ENCODE peak calls at places on chromosomes 3 and 15, in five cellular contexts. One of them, this sample, is unnamed.

GRCh38 chr3:160883373-160883772 is 127.3 kb downstream of the PPM1L start:
- DNase-seq in CD8-positive, alpha-beta T cell: no peak
- DNase-seq in HL-60: no peak
- DNase-seq in left ventricle myocardium inferior: no peak
- DNase-seq in suprapubic skin: no peak
- DNase-seq in this sample: no peak

GRCh38 chr15:60869851-60870250 is 359.3 kb downstream of the RORA start:
- DNase-seq in CD8-positive, alpha-beta T cell: no peak
- DNase-seq in HL-60: no peak
- DNase-seq in left ventricle myocardium inferior: no peak
- DNase-seq in suprapubic skin: no peak
- DNase-seq in this sample: no peak

GRCh38 chr15:83612226-83612625 is 41.7 kb upstream of the ADAMTSL3 start:
- DNase-seq in CD8-positive, alpha-beta T cell: no peak
- DNase-seq in HL-60: no peak
- DNase-seq in left ventricle myocardium inferior: no peak
- DNase-seq in suprapubic skin: no peak
- DNase-seq in this sample: no peak

GRCh38 chr15:25777047-25777446 is 86.1 kb downstream of the ATP10A start:
- DNase-seq in CD8-positive, alpha-beta T cell: no peak
- DNase-seq in HL-60: no peak
- DNase-seq in left ventricle myocardium inferior: no peak
- DNase-seq in suprapubic skin: no peak
- DNase-seq in this sample: no peak

GRCh38 chr3:45972534-45973402 is 22.9 kb downstream of the FYCO1 start:
- DNase-seq in CD8-positive, alpha-beta T cell: no peak
- DNase-seq in HL-60: peak; percentile 95
- DNase-seq in left ventricle myocardium inferior: no peak
- DNase-seq in suprapubic skin: no peak
- DNase-seq in this sample: no peak

GRCh38 chr3:44019736-44020135 is 221.9 kb upstream of the TOPAZ1 start:
- DNase-seq in CD8-positive, alpha-beta T cell: no peak
- DNase-seq in HL-60: no peak
- DNase-seq in left ventricle myocardium inferior: no peak
- DNase-seq in suprapubic skin: no peak
- DNase-seq in this sample: no peak

GRCh38 chr3:190381356-190381940 is 6.5 kb upstream of the CLDN16 start:
- DNase-seq in CD8-positive, alpha-beta T cell: no peak
- DNase-seq in HL-60: no peak
- DNase-seq in left ventricle myocardium inferior: no peak
- DNase-seq in suprapubic skin: no peak
- DNase-seq in this sample: no peak

GRCh38 chr3:24096695-24097290 is 151.7 kb downstream of the NR1D2 start:
- DNase-seq in CD8-positive, alpha-beta T cell: no peak
- DNase-seq in HL-60: no peak
- DNase-seq in left ventricle myocardium inferior: no peak
- DNase-seq in suprapubic skin: no peak
- DNase-seq in this sample: no peak

GRCh38 chr3:142029052-142029642 is 120.2 kb downstream of the TFDP2 start:
- DNase-seq in CD8-positive, alpha-beta T cell: no peak
- DNase-seq in HL-60: peak; percentile 8
- DNase-seq in left ventricle myocardium inferior: no peak
- DNase-seq in suprapubic skin: no peak
- DNase-seq in this sample: no peak

GRCh38 chr3:72763751-72764440 is 84.3 kb downstream of the SHQ1 start:
- DNase-seq in CD8-positive, alpha-beta T cell: no peak
- DNase-seq in HL-60: no peak
- DNase-seq in left ventricle myocardium inferior: no peak
- DNase-seq in suprapubic skin: no peak
- DNase-seq in this sample: no peak

GRCh38 chr3:61926913-61927312 is 365.5 kb downstream of the PTPRG start:
- DNase-seq in CD8-positive, alpha-beta T cell: no peak
- DNase-seq in HL-60: no peak
- DNase-seq in left ventricle myocardium inferior: no peak
- DNase-seq in suprapubic skin: no peak
- DNase-seq in this sample: no peak

GRCh38 chr3:171320721-171321120 is 139.5 kb downstream of the TNIK start:
- DNase-seq in CD8-positive, alpha-beta T cell: no peak
- DNase-seq in HL-60: no peak
- DNase-seq in left ventricle myocardium inferior: no peak
- DNase-seq in suprapubic skin: no peak
- DNase-seq in this sample: no peak

GRCh38 chr3:178001670-178002101 is 534.5 kb upstream of the KCNMB2 start:
- DNase-seq in CD8-positive, alpha-beta T cell: no peak
- DNase-seq in HL-60: peak; percentile 73
- DNase-seq in left ventricle myocardium inferior: no peak
- DNase-seq in suprapubic skin: no peak
- DNase-seq in this sample: peak; percentile 27

GRCh38 chr15:25181290-25182097 is 226.7 kb downstream of the SNRPN start:
- DNase-seq in CD8-positive, alpha-beta T cell: no peak
- DNase-seq in HL-60: no peak
- DNase-seq in left ventricle myocardium inferior: peak; percentile 2
- DNase-seq in suprapubic skin: peak; percentile 35
- DNase-seq in this sample: no peak

GRCh38 chr3:52385157-52385556 is 59.7 kb downstream of the SEMA3G start:
- DNase-seq in CD8-positive, alpha-beta T cell: no peak
- DNase-seq in HL-60: peak; percentile 54
- DNase-seq in left ventricle myocardium inferior: no peak
- DNase-seq in suprapubic skin: no peak
- DNase-seq in this sample: peak; percentile 44

GRCh38 chr3:83971693-83972092 is 987.1 kb upstream of the CADM2 start:
- DNase-seq in CD8-positive, alpha-beta T cell: no peak
- DNase-seq in HL-60: no peak
- DNase-seq in left ventricle myocardium inferior: no peak
- DNase-seq in suprapubic skin: no peak
- DNase-seq in this sample: no peak

GRCh38 chr3:39812537-39812936 is 3.1 kb downstream of the MYRIP start:
- DNase-seq in CD8-positive, alpha-beta T cell: no peak
- DNase-seq in HL-60: no peak
- DNase-seq in left ventricle myocardium inferior: no peak
- DNase-seq in suprapubic skin: no peak
- DNase-seq in this sample: no peak

GRCh38 chr3:186953011-186953487 is 22.7 kb downstream of the ST6GAL1 start:
- DNase-seq in CD8-positive, alpha-beta T cell: no peak
- DNase-seq in HL-60: peak; percentile 65
- DNase-seq in left ventricle myocardium inferior: no peak
- DNase-seq in suprapubic skin: no peak
- DNase-seq in this sample: no peak

GRCh38 chr3:187798126-187798525 is 52.9 kb upstream of the BCL6 start:
- DNase-seq in CD8-positive, alpha-beta T cell: no peak
- DNase-seq in HL-60: peak; percentile 27
- DNase-seq in left ventricle myocardium inferior: no peak
- DNase-seq in suprapubic skin: no peak
- DNase-seq in this sample: no peak

GRCh38 chr15:90097475-90097874 is 4.8 kb downstream of the IDH2 start:
- DNase-seq in CD8-positive, alpha-beta T cell: peak; percentile 48
- DNase-seq in HL-60: no peak
- DNase-seq in left ventricle myocardium inferior: no peak
- DNase-seq in suprapubic skin: no peak
- DNase-seq in this sample: peak; percentile 95

GRCh38 chr3:155753038-155753647 is 8.3 kb upstream of the PLCH1 start:
- DNase-seq in CD8-positive, alpha-beta T cell: no peak
- DNase-seq in HL-60: peak; percentile 27
- DNase-seq in left ventricle myocardium inferior: no peak
- DNase-seq in suprapubic skin: no peak
- DNase-seq in this sample: peak; percentile 49

GRCh38 chr15:80228959-80229610 is 22.9 kb downstream of the CTXND1 start:
- DNase-seq in CD8-positive, alpha-beta T cell: no peak
- DNase-seq in HL-60: no peak
- DNase-seq in left ventricle myocardium inferior: no peak
- DNase-seq in suprapubic skin: no peak
- DNase-seq in this sample: no peak

GRCh38 chr3:156642750-156643728 is 31.4 kb upstream of the TIPARP start:
- DNase-seq in CD8-positive, alpha-beta T cell: no peak
- DNase-seq in HL-60: peak; percentile 58
- DNase-seq in left ventricle myocardium inferior: no peak
- DNase-seq in suprapubic skin: no peak
- DNase-seq in this sample: no peak

GRCh38 chr15:90055182-90055581 is 47.1 kb downstream of the IDH2 start:
- DNase-seq in CD8-positive, alpha-beta T cell: no peak
- DNase-seq in HL-60: no peak
- DNase-seq in left ventricle myocardium inferior: no peak
- DNase-seq in suprapubic skin: no peak
- DNase-seq in this sample: no peak

GRCh38 chr3:71710906-71711494 is 14.2 kb downstream of the EIF4E3 start:
- DNase-seq in CD8-positive, alpha-beta T cell: no peak
- DNase-seq in HL-60: peak; percentile 30
- DNase-seq in left ventricle myocardium inferior: no peak
- DNase-seq in suprapubic skin: no peak
- DNase-seq in this sample: peak; percentile 70

GRCh38 chr3:63523100-63523499 is 129.4 kb upstream of the SNTN start:
- DNase-seq in CD8-positive, alpha-beta T cell: no peak
- DNase-seq in HL-60: no peak
- DNase-seq in left ventricle myocardium inferior: no peak
- DNase-seq in suprapubic skin: no peak
- DNase-seq in this sample: no peak

GRCh38 chr3:102674284-102674683 is 239.5 kb downstream of the ZPLD1 start:
- DNase-seq in CD8-positive, alpha-beta T cell: no peak
- DNase-seq in HL-60: no peak
- DNase-seq in left ventricle myocardium inferior: no peak
- DNase-seq in suprapubic skin: no peak
- DNase-seq in this sample: no peak
- H3K4me3 ChIP-seq in CD8-positive, alpha-beta T cell: no peak overlapping the region
- H3K4me3 ChIP-seq in HL-60: no peak overlapping the region
- H3K4me3 ChIP-seq in left ventricle myocardium inferior: peak overlapping the region; percentile 25
- H3K4me3 ChIP-seq in suprapubic skin: no peak overlapping the region
- H3K4me3 ChIP-seq in this sample: no peak overlapping the region

DNA sequence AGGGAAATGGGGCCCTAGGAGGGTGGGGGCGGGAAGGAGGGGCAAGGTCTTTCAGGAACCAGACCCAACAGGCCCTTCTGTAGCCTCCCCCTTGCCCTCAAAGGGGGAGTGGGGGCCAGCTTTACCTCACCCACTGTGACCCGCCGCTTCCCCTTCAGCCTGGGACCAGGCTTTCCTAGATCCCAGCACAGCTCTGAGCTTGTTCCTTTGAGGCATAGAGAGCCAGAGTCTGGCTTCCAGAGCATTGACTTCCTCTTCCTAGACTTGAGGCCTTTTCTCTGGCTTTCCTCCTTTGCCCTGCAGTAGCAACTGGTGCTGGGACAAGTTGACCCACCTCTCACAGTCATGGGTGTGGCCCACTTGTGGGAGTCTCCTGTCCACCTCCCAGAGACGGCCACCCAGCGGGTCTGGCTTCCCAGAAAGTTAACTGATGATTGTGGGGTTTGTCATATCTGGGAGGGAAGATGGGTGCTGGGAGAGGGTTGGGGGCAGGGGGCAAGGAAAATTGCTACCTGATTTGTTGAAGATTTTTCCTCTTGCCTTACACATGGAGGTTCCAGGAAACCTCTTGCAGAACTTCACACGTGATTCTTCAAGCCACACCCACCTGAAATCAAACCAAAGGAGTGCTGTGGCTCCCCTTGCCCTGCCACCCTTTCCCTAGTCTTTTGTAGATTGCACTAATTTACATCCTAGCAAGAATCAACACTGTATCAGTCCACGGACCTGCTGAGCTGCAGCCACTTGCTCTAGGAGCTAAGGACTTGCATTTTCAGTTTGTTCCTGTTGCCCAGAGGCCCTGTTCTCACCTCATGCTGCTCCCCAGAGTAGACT is 4.1 kb upstream of the CHST14 start:
- DNase-seq in CD8-positive, alpha-beta T cell: no peak
- DNase-seq in HL-60: no peak
- DNase-seq in left ventricle myocardium inferior: no peak
- DNase-seq in suprapubic skin: no peak
- DNase-seq in this sample: no peak
- H3K27ac ChIP-seq in CD8-positive, alpha-beta T cell: no peak overlapping the region
- H3K27ac ChIP-seq in HL-60: no peak overlapping the region
- H3K27ac ChIP-seq in left ventricle myocardium inferior: no peak overlapping the region
- H3K27ac ChIP-seq in suprapubic skin: no peak overlapping the region
- H3K27ac ChIP-seq in this sample: no peak overlapping the region

GRCh38 chr3:140341213-140341612 is 336.7 kb upstream of the TRIM42 start:
- DNase-seq in CD8-positive, alpha-beta T cell: no peak
- DNase-seq in HL-60: no peak
- DNase-seq in left ventricle myocardium inferior: no peak
- DNase-seq in suprapubic skin: no peak
- DNase-seq in this sample: no peak

GRCh38 chr3:140343211-140343610 is 334.7 kb upstream of the TRIM42 start:
- DNase-seq in CD8-positive, alpha-beta T cell: no peak
- DNase-seq in HL-60: no peak
- DNase-seq in left ventricle myocardium inferior: no peak
- DNase-seq in suprapubic skin: no peak
- DNase-seq in this sample: no peak

GRCh38 chr3:140342668-140343067 is 335.2 kb upstream of the TRIM42 start:
- DNase-seq in CD8-positive, alpha-beta T cell: no peak
- DNase-seq in HL-60: no peak
- DNase-seq in left ventricle myocardium inferior: no peak
- DNase-seq in suprapubic skin: no peak
- DNase-seq in this sample: no peak

GRCh38 chr3:140343709-140344417 is 334.0 kb upstream of the TRIM42 start:
- DNase-seq in CD8-positive, alpha-beta T cell: no peak
- DNase-seq in HL-60: no peak
- DNase-seq in left ventricle myocardium inferior: no peak
- DNase-seq in suprapubic skin: no peak
- DNase-seq in this sample: no peak

GRCh38 chr3:140341817-140342403 is 336.0 kb upstream of the TRIM42 start:
- DNase-seq in CD8-positive, alpha-beta T cell: no peak
- DNase-seq in HL-60: no peak
- DNase-seq in left ventricle myocardium inferior: no peak
- DNase-seq in suprapubic skin: no peak
- DNase-seq in this sample: no peak
- H3K4me3 ChIP-seq in CD8-positive, alpha-beta T cell: no peak overlapping the region
- H3K4me3 ChIP-seq in HL-60: no peak overlapping the region
- H3K4me3 ChIP-seq in left ventricle myocardium inferior: no peak overlapping the region
- H3K4me3 ChIP-seq in suprapubic skin: no peak overlapping the region
- H3K4me3 ChIP-seq in this sample: no peak overlapping the region

GRCh38 chr3:14210281-14210670 is 31.7 kb downstream of the LSM3 start:
- DNase-seq in CD8-positive, alpha-beta T cell: no peak
- DNase-seq in HL-60: no peak
- DNase-seq in left ventricle myocardium inferior: no peak
- DNase-seq in suprapubic skin: no peak
- DNase-seq in this sample: no peak

GRCh38 chr3:14213066-14213774 is 34.6 kb downstream of the LSM3 start:
- DNase-seq in CD8-positive, alpha-beta T cell: no peak
- DNase-seq in HL-60: no peak
- DNase-seq in left ventricle myocardium inferior: no peak
- DNase-seq in suprapubic skin: no peak
- DNase-seq in this sample: no peak

GRCh38 chr3:14209596-14210280 is 31.1 kb downstream of the LSM3 start:
- DNase-seq in CD8-positive, alpha-beta T cell: no peak
- DNase-seq in HL-60: no peak
- DNase-seq in left ventricle myocardium inferior: no peak
- DNase-seq in suprapubic skin: no peak
- DNase-seq in this sample: no peak

GRCh38 chr3:14210843-14211594 is 32.4 kb downstream of the LSM3 start:
- DNase-seq in CD8-positive, alpha-beta T cell: no peak
- DNase-seq in HL-60: no peak
- DNase-seq in left ventricle myocardium inferior: no peak
- DNase-seq in suprapubic skin: no peak
- DNase-seq in this sample: no peak

DNA sequence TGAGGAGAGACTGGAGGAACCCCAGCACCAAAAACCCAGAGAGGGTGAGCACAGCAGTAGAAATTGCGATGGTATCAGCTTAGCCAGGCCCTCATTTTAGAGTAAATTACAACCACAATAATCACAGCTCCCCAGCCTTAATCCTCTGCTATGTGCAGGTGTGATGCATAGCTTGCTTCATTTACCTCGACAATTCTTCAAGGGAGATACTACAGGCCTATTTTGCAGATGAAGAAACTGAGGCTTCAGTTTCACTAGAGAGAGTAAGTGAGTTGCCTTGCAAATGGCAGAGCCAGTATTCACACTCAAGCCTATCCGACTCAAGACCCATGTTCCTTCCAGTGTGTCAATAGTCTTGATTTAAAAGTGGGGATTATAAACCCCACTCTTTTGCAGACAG is 33.4 kb downstream of the LSM3 start:
- DNase-seq in CD8-positive, alpha-beta T cell: no peak
- DNase-seq in HL-60: no peak
- DNase-seq in left ventricle myocardium inferior: no peak
- DNase-seq in suprapubic skin: no peak
- DNase-seq in this sample: no peak
- H3K27ac ChIP-seq in CD8-positive, alpha-beta T cell: no peak overlapping the region
- H3K27ac ChIP-seq in HL-60: no peak overlapping the region
- H3K27ac ChIP-seq in left ventricle myocardium inferior: no peak overlapping the region
- H3K27ac ChIP-seq in suprapubic skin: no peak overlapping the region
- H3K27ac ChIP-seq in this sample: no peak overlapping the region